ENCODE peak calls at places on chromosomes 2 and 18, in four cellular contexts. O, E, A and X are unnamed samples.

GRCh38 chr2:204122425-204122824 is 185.9 kb downstream of the ICOS start:
- DNase-seq in O (no peak), E (no peak), A (no peak), X (no peak)

GRCh38 chr2:42009657-42010580 is 37.9 kb upstream of the PKDCC start:
- DNase-seq in O (no peak), E (no peak), A (no peak), X (no peak)

GRCh38 chr18:49059028-49059670 is 108.4 kb upstream of the SMAD7 start:
- DNase-seq in O (peak), E (no peak), A (no peak), X (no peak)

GRCh38 chr2:162330881-162331280 is 12.4 kb upstream of the IFIH1 start:
- DNase-seq in O (no peak), E (no peak), A (no peak), X (no peak)

GRCh38 chr2:33763671-33764310 is 164.7 kb upstream of the FAM98A start:
- DNase-seq in O (no peak), E (no peak), A (no peak), X (no peak)

GRCh38 chr2:84870306-84870705 is 10.6 kb downstream of the TRABD2A start:
- DNase-seq in O (no peak), E (no peak), A (no peak), X (no peak)

GRCh38 chr2:234241656-234242445 is 191.3 kb downstream of the SPP2 start:
- DNase-seq in O (peak), E (no peak), A (no peak), X (peak)

GRCh38 chr2:69211111-69211510 is 175.9 kb downstream of the GFPT1 start:
- DNase-seq in O (no peak), E (no peak), A (no peak), X (no peak)

GRCh38 chr18:33577688-33578370 is at the start of gene ASXL3:
- DNase-seq in O (peak), E (no peak), A (peak), X (no peak)